ENCODE peak calls at places on chromosomes 2 and 18, in seven cellular contexts. P is dorsolateral prefrontal cortex, Z is GM20000, L is mesothelial cell of epicardium, Y is neural progenitor cell, M is natural killer cell, H is heart right ventricle. D is an unnamed sample.

GRCh38 chr2:25258814-25259743 is 82.6 kb downstream of the DNMT3A start:
- DNase-seq in P (no peak), Z (no peak), H (no peak), M (no peak), L (no peak), Y (no peak), D (no peak)

GRCh38 chr2:208643145-208643544 is 236.6 kb downstream of the PTH2R start:
- DNase-seq in H (no peak), P (no peak), Y (no peak), Z (no peak), L (no peak), M (no peak), D (no peak)

GRCh38 chr2:242004223-242004901 is 134.8 kb downstream of the RTP5 start:
- DNase-seq in Y (no peak), M (no peak), L (no peak), H (no peak), Z (no peak), P (no peak), D (no peak)

GRCh38 chr2:145329976-145330375 is 810.1 kb upstream of the ZEB2 start:
- DNase-seq in M (no peak), H (no peak), Z (no peak), Y (no peak), P (no peak), L (no peak), D (no peak)

GRCh38 chr2:173866858-173867620 is 98.1 kb downstream of the SP3 start:
- DNase-seq in L (no peak), Z (no peak), Y (peak), M (no peak), P (no peak), H (peak), D (no peak)

GRCh38 chr18:23828426-23828825 is 139.2 kb downstream of the LAMA3 start:
- DNase-seq in Y (no peak), L (no peak), Z (peak), M (peak), H (no peak), P (no peak), D (no peak)

GRCh38 chr2:120580709-120581108 is 155.0 kb upstream of the GLI2 start:
- DNase-seq in Y (no peak), P (no peak), H (no peak), M (no peak), L (no peak), Z (no peak), D (no peak)

GRCh38 chr2:83584674-83585073 is 874.4 kb downstream of the SUCLG1 start:
- DNase-seq in L (no peak), Y (peak), P (no peak), M (no peak), Z (no peak), H (no peak), D (no peak)

GRCh38 chr2:216688731-216689360 is 6.5 kb downstream of the IGFBP5 start:
- DNase-seq in Z (no peak), H (peak), L (no peak), M (no peak), P (no peak), Y (no peak), D (no peak)

GRCh38 chr18:13233746-13234527 is 15.4 kb downstream of the LDLRAD4 start:
- DNase-seq in M (no peak), L (no peak), Y (no peak), P (no peak), Z (no peak), H (no peak), D (no peak)

GRCh38 chr2:217710218-217710565 is 292.6 kb downstream of the TNS1 start:
- DNase-seq in P (no peak), L (no peak), Y (no peak), Z (no peak), M (no peak), H (no peak), D (no peak)

GRCh38 chr2:161161074-161161577 is 898 bp downstream of the TANK start:
- DNase-seq in Z (no peak), L (no peak), Y (peak), M (no peak), P (no peak), H (no peak), D (no peak)

GRCh38 chr2:66771359-66771978 is 336.5 kb downstream of the MEIS1 start:
- DNase-seq in Z (no peak), P (no peak), Y (no peak), H (no peak), L (no peak), M (no peak), D (no peak)

GRCh38 chr2:23550553-23550952 is 165.6 kb downstream of the KLHL29 start:
- DNase-seq in P (no peak), Y (no peak), H (no peak), L (no peak), M (no peak), Z (no peak), D (no peak)

GRCh38 chr18:63683152-63683551 is 19.6 kb upstream of the SERPINB11 start:
- DNase-seq in M (no peak), Y (peak), P (no peak), L (no peak), H (no peak), Z (no peak), D (no peak)

GRCh38 chr2:109335586-109336266 is 206.7 kb downstream of the SH3RF3 start:
- DNase-seq in Y (no peak), Z (no peak), H (no peak), L (no peak), P (no peak), M (no peak), D (no peak)

GRCh38 chr2:179272406-179273192 is 8.0 kb upstream of the SESTD1 start:
- DNase-seq in Z (no peak), Y (peak), H (no peak), L (no peak), M (no peak), P (no peak), D (no peak)

GRCh38 chr2:224442092-224442999 is 40.4 kb upstream of the FAM124B start:
- DNase-seq in M (no peak), L (no peak), P (no peak), H (peak), Z (peak), Y (no peak), D (no peak)

GRCh38 chr2:241892299-241893137 is 23.0 kb downstream of the RTP5 start:
- DNase-seq in M (no peak), Z (no peak), H (no peak), Y (no peak), L (peak), P (no peak), D (no peak)

GRCh38 chr2:42442774-42443173 is 51.0 kb downstream of the KCNG3 start:
- DNase-seq in P (no peak), L (no peak), M (no peak), H (no peak), Y (no peak), Z (no peak), D (no peak)

GRCh38 chr2:136242687-136243277 is 124.8 kb upstream of the CXCR4 start:
- DNase-seq in L (no peak), Y (no peak), M (peak), H (no peak), Z (no peak), P (no peak), D (no peak)

GRCh38 chr2:134602666-134603065 is 116.1 kb downstream of the TMEM163 start:
- DNase-seq in M (no peak), P (no peak), L (no peak), Y (no peak), H (no peak), Z (no peak), D (no peak)

GRCh38 chr2:126749537-126749936 is 93.6 kb downstream of the GYPC start:
- DNase-seq in P (no peak), M (no peak), Z (peak), L (no peak), Y (no peak), H (no peak), D (no peak)
- TF ChIP-seq CTCF in P (no peak), M (no peak), Z (no peak), L (no peak), Y (peak), H (peak), D (peak)

GRCh38 chr2:238898534-238899281 is 50.8 kb downstream of the TWIST2 start:
- DNase-seq in H (no peak), P (no peak), Z (no peak), Y (no peak), L (no peak), M (no peak), D (no peak)

GRCh38 chr2:238896641-238897040 is 48.8 kb downstream of the TWIST2 start:
- DNase-seq in H (no peak), Y (no peak), Z (no peak), P (no peak), L (no peak), M (no peak), D (no peak)

GRCh38 chr2:238897911-238898311 is 50.0 kb downstream of the TWIST2 start:
- DNase-seq in Y (no peak), Z (no peak), L (no peak), P (no peak), M (no peak), H (no peak), D (no peak)

GRCh38 chr2:238895901-238896600 is 48.2 kb downstream of the TWIST2 start:
- DNase-seq in H (peak), L (no peak), P (no peak), Y (peak), M (no peak), Z (no peak), D (no peak)

GRCh38 chr2:238897122-238897880 is 49.4 kb downstream of the TWIST2 start:
- DNase-seq in M (no peak), Y (no peak), H (no peak), P (no peak), L (no peak), Z (no peak), D (no peak)
- TF ChIP-seq CTCF in M (no peak), Y (no peak), H (no peak), P (no peak), L (no peak), Z (no peak), D (no peak)

GRCh38 chr18:58336605-58337004 is 292.3 kb downstream of the ALPK2 start:
- DNase-seq in L (no peak), Y (no peak), H (no peak), P (no peak), Z (no peak), M (no peak), D (no peak)

GRCh38 chr18:58334061-58334460 is 290.0 kb downstream of the NEDD4L start:
- DNase-seq in P (no peak), Z (no peak), L (no peak), Y (no peak), M (no peak), H (no peak), D (no peak)

GRCh38 chr18:58337285-58337684 is 291.6 kb downstream of the ALPK2 start:
- DNase-seq in M (no peak), L (no peak), H (no peak), P (no peak), Z (no peak), Y (no peak), D (no peak)

GRCh38 chr18:58335223-58335622 is 291.2 kb downstream of the NEDD4L start:
- DNase-seq in P (no peak), Z (no peak), Y (peak), L (no peak), H (no peak), M (no peak), D (no peak)

GRCh38 chr18:58335821-58336220 is 291.8 kb downstream of the NEDD4L start:
- DNase-seq in M (no peak), H (no peak), Y (no peak), Z (no peak), P (no peak), L (no peak), D (no peak)
- TF ChIP-seq CTCF in M (no peak), H (no peak), Y (peak), Z (no peak), P (no peak), L (no peak), D (peak)

GRCh38 chr2:203126971-203127370 is 111.8 kb upstream of the CYP20A1 start:
- DNase-seq in Y (no peak), H (no peak), L (no peak), Z (no peak), M (no peak), P (no peak), D (no peak)

DNA sequence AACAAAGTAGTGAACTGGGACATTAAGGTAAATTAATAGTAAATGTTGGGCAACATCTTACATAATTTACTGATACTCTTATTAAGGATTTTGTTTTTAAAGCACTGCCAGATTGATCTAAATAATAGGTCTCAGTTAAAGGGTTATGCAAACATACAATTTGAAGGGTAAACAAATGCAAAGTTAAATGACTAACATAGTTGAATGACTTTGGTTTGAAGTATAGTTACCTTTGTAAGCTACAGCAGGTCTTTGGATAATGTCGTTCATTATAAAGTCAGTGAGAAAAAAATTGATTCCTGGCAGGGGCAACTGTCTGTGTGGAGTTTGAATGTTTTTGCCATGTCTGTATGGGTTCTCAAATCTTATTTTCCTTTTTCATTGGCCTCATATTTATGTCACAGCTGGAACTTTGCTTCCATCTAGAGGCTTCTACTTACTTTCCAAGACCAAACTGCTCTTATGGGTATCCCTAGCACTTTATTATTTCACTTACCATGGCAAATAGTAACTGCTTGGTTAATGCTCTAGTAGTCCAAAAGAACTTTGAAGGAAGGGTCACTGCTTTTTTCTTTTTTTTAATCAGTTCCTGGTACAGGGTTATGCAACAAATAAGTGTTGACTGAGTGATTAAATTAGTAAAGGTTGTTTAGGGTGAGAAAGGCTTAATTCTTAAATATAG is 107.8 kb downstream of the NBEAL1 start:
- DNase-seq in P (no peak), M (no peak), H (no peak), Z (no peak), L (no peak), Y (no peak), D (no peak)
- TF ChIP-seq CTCF in P (no peak), M (no peak), H (peak), Z (peak), L (no peak), Y (no peak), D (no peak)

GRCh38 chr2:99183025-99183424 is 2.0 kb downstream of the MRPL30 start:
- DNase-seq in Z (no peak), L (no peak), P (no peak), M (no peak), H (no peak), Y (no peak), D (no peak)

GRCh38 chr2:99184811-99185210 is 3.8 kb downstream of the MRPL30 start:
- DNase-seq in M (no peak), Z (no peak), L (no peak), Y (no peak), P (no peak), H (no peak), D (no peak)

GRCh38 chr2:99180755-99181647 is at the start of the genes MITD1 and MRPL30:
- DNase-seq in Z (peak), M (peak), H (peak), P (peak), L (peak), Y (peak), D (peak)
- TF ChIP-seq CTCF in Z (no peak), M (no peak), H (no peak), P (no peak), L (no peak), Y (no peak), D (no peak)

DNA sequence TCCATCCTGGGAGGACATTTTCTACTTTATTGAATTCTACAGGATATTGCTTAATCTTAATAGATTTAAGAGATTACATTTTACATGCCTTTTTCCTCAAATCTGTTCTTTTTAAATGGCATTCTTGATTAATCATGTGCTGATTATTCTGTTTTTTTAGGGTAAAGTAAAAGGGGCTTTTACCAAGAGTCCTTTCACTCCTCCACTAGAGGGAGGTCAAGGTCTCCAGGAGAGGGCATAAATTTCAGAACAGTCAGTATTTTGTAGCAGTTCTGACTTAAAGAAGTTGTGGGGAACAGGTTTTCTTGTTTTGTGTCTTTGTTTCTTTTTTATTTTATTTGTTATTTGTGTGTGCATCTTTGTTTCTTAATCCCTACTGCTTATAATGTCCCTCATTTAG is 25.4 kb downstream of the WDR75 start:
- DNase-seq in H (no peak), P (no peak), M (no peak), Z (no peak), Y (peak), L (no peak), D (no peak)
- TF ChIP-seq CTCF in H (peak), P (peak), M (no peak), Z (peak), Y (peak), L (peak), D (peak)

DNA sequence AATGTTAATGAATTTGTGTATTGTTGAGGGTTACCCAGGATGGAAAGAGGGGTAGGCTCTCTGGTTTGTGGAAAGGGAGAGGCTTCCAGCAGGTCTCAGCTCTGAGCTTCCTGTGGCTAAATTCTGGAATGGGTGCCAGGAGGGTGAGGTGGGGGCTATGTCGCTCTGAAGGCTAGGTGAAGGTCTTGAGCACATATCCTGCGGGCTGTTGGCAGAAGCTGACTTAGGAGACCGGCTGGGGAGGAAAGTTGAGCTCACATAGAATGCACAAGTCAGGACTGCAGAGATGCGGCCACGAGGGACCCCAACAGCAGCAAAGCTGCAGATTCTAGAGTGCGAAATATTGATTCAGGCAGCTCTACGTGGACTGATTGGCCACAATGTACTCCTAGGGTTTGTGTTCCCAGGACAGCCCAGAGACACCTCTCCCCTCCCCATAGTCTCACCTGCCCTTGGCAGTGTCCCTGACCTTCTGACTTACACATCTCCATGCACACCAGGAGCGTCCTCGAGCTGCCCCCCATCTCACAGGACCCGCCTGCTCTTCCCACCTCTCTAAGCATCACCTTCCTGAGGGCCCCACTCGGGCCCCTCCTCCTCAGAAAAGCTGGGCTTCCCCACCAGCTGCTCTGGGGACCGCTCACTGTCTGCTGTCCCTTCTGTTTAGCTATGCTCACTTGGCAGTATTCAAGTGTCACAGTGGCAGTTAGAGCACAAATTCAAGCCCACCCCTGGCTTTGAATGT is 72.6 kb downstream of the ALK start:
- DNase-seq in M (no peak), H (no peak), L (no peak), Y (no peak), Z (no peak), P (no peak), D (no peak)
- TF ChIP-seq CTCF in M (no peak), H (no peak), L (no peak), Y (no peak), Z (no peak), P (no peak), D (no peak)